ENCODE peak calls at places on chromosomes 4 and X, in ten cellular contexts. O, B, M, Q, U, J, N, L, I and A are unnamed samples.

GRCh38 chr4:19999775-20000414 is 251.8 kb upstream of the SLIT2 start:
- DNase-seq in I (no peak), N (no peak), B (no peak), M (no peak), U (no peak), L (no peak), O (no peak), J (no peak), Q (no peak), A (no peak)

GRCh38 chr4:6332669-6333050 is 63.0 kb downstream of the WFS1 start:
- DNase-seq in L (no peak), J (no peak), U (no peak), B (no peak), M (no peak), Q (no peak), I (no peak), O (no peak), N (no peak), A (no peak)

GRCh38 chrX:124435616-124436015 is 89.3 kb downstream of the SH2D1A start:
- DNase-seq in O (no peak), B (no peak), J (no peak), Q (no peak), M (no peak), L (no peak), U (no peak), N (peak), I (no peak), A (no peak)

GRCh38 chr4:170229021-170229420 is 139.3 kb upstream of the AADAT start:
- DNase-seq in Q (no peak), J (no peak), L (no peak), I (no peak), U (no peak), M (no peak), N (no peak), B (no peak), O (no peak), A (no peak)

GRCh38 chr4:54215379-54216072 is 13.6 kb upstream of the PDGFRA start:
- DNase-seq in N (peak), L (no peak), Q (no peak), M (no peak), O (no peak), J (no peak), I (no peak), B (no peak), U (no peak), A (no peak)

GRCh38 chr4:55568905-55569504 is 22.3 kb upstream of the CLOCK start:
- DNase-seq in M (no peak), J (no peak), L (no peak), Q (no peak), O (no peak), U (no peak), B (no peak), I (no peak), N (peak), A (no peak)

GRCh38 chr4:5899881-5900280 is 7.0 kb upstream of the CRMP1 start:
- DNase-seq in O (no peak), B (no peak), I (no peak), N (no peak), J (no peak), Q (no peak), L (no peak), U (no peak), M (no peak), A (no peak)

GRCh38 chr4:68267433-68267944 is 22.0 kb upstream of the TMPRSS11B start:
- DNase-seq in O (no peak), M (no peak), U (no peak), N (no peak), I (no peak), B (peak), L (no peak), J (no peak), Q (no peak), A (peak)

GRCh38 chr4:168162604-168163003 is 70.3 kb downstream of the ANXA10 start:
- DNase-seq in M (no peak), Q (no peak), I (no peak), O (no peak), U (no peak), B (peak), N (no peak), J (no peak), L (no peak), A (peak)

GRCh38 chrX:38004046-38004445 is 2.3 kb upstream of the SYTL5 start:
- DNase-seq in B (no peak), N (no peak), O (no peak), Q (no peak), J (no peak), M (no peak), L (no peak), I (no peak), U (no peak), A (no peak)

GRCh38 chr4:98778206-98778605 is 119.8 kb upstream of the TSPAN5 start:
- DNase-seq in U (no peak), O (no peak), N (no peak), Q (no peak), L (no peak), I (no peak), J (no peak), B (peak), M (peak), A (peak)

GRCh38 chr4:38760915-38761314 is 21.9 kb downstream of the TLR10 start:
- DNase-seq in U (no peak), O (no peak), J (no peak), I (no peak), L (no peak), B (no peak), N (no peak), M (no peak), Q (no peak), A (no peak)

GRCh38 chr4:109979932-109980717 is 67.4 kb downstream of the EGF start:
- DNase-seq in U (no peak), J (no peak), B (peak), N (no peak), L (no peak), O (no peak), I (no peak), Q (no peak), M (no peak), A (peak)

GRCh38 chr4:183422962-183423653 is 21.3 kb upstream of the CDKN2AIP start:
- DNase-seq in O (no peak), M (no peak), B (peak), N (no peak), I (no peak), U (no peak), Q (no peak), L (no peak), J (no peak), A (peak)

GRCh38 chr4:8323947-8324555 is 54.5 kb downstream of the HTRA3 start:
- DNase-seq in U (no peak), O (no peak), M (no peak), I (no peak), Q (no peak), J (no peak), B (peak), L (no peak), N (no peak), A (no peak)

GRCh38 chrX:103610282-103610681 is 2.5 kb downstream of the TCEAL3 start:
- DNase-seq in O (no peak), J (no peak), M (no peak), B (no peak), L (no peak), Q (no peak), U (no peak), I (no peak), N (no peak), A (no peak)

GRCh38 chr4:1334579-1334895 is 12.5 kb upstream of the UVSSA start:
- DNase-seq in O (peak), L (no peak), N (no peak), B (no peak), I (no peak), J (no peak), M (no peak), U (no peak), Q (no peak), A (no peak)

GRCh38 chrX:23202316-23202715 is 132.3 kb upstream of the PTCHD1 start:
- DNase-seq in N (no peak), B (no peak), Q (no peak), O (no peak), U (no peak), L (no peak), M (no peak), I (no peak), J (peak), A (no peak)

GRCh38 chr4:113335771-113336170 is 286.3 kb downstream of the ANK2 start:
- DNase-seq in U (no peak), N (no peak), B (no peak), I (no peak), M (no peak), Q (no peak), O (no peak), L (no peak), J (no peak), A (no peak)

GRCh38 chr4:142416121-142416520 is 430.0 kb downstream of the INPP4B start:
- DNase-seq in O (no peak), U (no peak), B (peak), N (no peak), J (no peak), M (no peak), L (no peak), I (no peak), Q (no peak), A (peak)

GRCh38 chr4:105191621-105192210 is 45.0 kb downstream of the TET2 start:
- DNase-seq in L (no peak), O (no peak), B (peak), N (no peak), J (no peak), M (no peak), Q (no peak), I (no peak), U (no peak), A (peak)

GRCh38 chrX:110219920-110220319 is 98.0 kb downstream of the AMMECR1 start:
- DNase-seq in U (no peak), Q (no peak), B (peak), M (no peak), L (no peak), N (no peak), O (no peak), J (no peak), I (no peak), A (peak)

GRCh38 chr4:2253160-2254084 is 8.5 kb downstream of the MXD4 start:
- DNase-seq in J (peak), L (peak), U (no peak), I (no peak), N (no peak), O (no peak), M (no peak), B (no peak), Q (no peak), A (no peak)

GRCh38 chr4:94410678-94411206 is 41.0 kb upstream of the PDLIM5 start:
- DNase-seq in M (peak), N (peak), Q (no peak), I (no peak), B (no peak), J (no peak), L (no peak), O (no peak), U (no peak), A (peak)

GRCh38 chr4:144647095-144647959 is 1.4 kb downstream of the HHIP start:
- DNase-seq in L (no peak), O (no peak), N (no peak), Q (no peak), J (peak), B (peak), M (peak), U (peak), I (no peak), A (peak)

GRCh38 chr4:5165419-5166369 is 114.4 kb downstream of the STK32B start:
- DNase-seq in N (no peak), Q (no peak), J (no peak), B (peak), O (no peak), U (no peak), M (no peak), L (no peak), I (no peak), A (peak)